ENCODE peak calls at places on chromosomes 3 and 15, in four cellular contexts. J is WTC11, S is HepG2, I is K562. K is an unnamed sample.

GRCh38 chr3:190192087-190192486 is 71.4 kb upstream of the P3H2 start:
- DNase-seq in S (no peak), J (no peak), I (no peak), K (no peak)

GRCh38 chr3:181623924-181624694 is 87.6 kb upstream of the SOX2 start:
- DNase-seq in S (no peak), I (no peak), J (no peak), K (peak; percentile 10)

GRCh38 chr3:17033516-17034168 is 148.9 kb downstream of the PLCL2 start:
- DNase-seq in J (no peak), S (no peak), I (no peak), K (no peak)

GRCh38 chr3:52218454-52218853 is 7.0 kb downstream of the TLR9 start:
- DNase-seq in J (no peak), S (no peak), I (peak; percentile 52), K (no peak)

GRCh38 chr15:41782486-41783271 is 8.4 kb downstream of the MAPKBP1 start:
- DNase-seq in S (no peak), I (no peak), J (no peak), K (no peak)

GRCh38 chr3:5197470-5198312 is 10.2 kb downstream of the EDEM1 start:
- DNase-seq in I (peak; percentile 30), S (no peak), J (no peak), K (no peak)

GRCh38 chr15:29064731-29065130 is 179.0 kb downstream of the APBA2 start:
- DNase-seq in I (no peak), S (no peak), J (no peak), K (no peak)

GRCh38 chr3:10581251-10581650 is 75.9 kb upstream of the ATP2B2 start:
- DNase-seq in J (no peak), I (no peak), S (no peak), K (no peak)

GRCh38 chr3:134607054-134608022 is 43.5 kb downstream of the KY start:
- DNase-seq in S (no peak), I (no peak), J (no peak), K (no peak)

GRCh38 chr3:159322322-159322939 is 520.6 kb downstream of the MFSD1 start:
- DNase-seq in I (peak; percentile 24), J (peak; percentile 83), S (peak; percentile 7), K (peak; percentile 76)

GRCh38 chr15:80183886-80184285 is 31.1 kb downstream of the FAH start:
- DNase-seq in J (no peak), S (no peak), I (no peak), K (peak; percentile 31)

GRCh38 chr3:183502782-183503181 is 52.7 kb downstream of the KLHL6 start:
- DNase-seq in J (no peak), S (no peak), I (no peak), K (no peak)

GRCh38 chr15:25061808-25062550 is 107.2 kb downstream of the SNRPN start:
- DNase-seq in J (no peak), S (no peak), I (no peak), K (no peak)

DNA sequence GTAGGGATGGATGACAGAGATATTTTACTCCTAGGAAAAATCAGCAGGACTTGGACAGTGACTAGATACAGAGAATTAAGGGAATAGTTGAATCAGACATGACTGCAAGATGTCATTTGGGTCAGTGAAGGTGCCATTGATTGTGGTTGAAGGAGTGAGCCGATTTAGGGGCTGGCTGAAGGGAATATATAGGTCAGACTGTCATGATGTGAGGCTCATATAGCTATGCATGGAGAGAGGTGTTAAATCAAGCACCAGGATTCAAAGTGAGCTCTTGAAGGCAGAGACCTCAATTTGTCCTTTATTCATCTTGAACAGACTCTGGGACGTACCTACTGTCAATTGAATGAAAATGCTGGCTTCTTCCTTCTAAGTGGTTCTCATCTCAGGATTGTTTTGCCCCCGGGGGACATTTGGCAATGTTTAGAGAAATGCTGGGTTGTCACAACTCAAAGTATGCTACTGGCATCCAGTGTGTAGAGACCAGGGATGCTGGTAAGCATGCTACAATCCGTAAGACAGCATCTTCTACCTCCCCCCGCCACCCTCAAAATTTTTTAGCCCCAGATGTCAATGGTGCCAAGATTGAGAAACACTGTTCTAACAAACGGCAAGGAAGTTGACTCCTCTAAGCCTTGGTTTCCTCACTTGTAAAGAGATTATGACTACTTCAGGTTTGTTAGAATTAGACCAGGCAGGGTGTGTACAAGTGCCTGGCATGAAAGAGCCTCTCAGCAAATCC is 7.8 kb downstream of the ATP2C1 start:
- DNase-seq in S (no peak), J (no peak), I (no peak), K (no peak)
- TF ChIP-seq ELF4 in S (no peak), J (no peak), I (no peak), K (no peak)

GRCh38 chr3:107988464-107989156 is 102.2 kb downstream of the CD47 start:
- DNase-seq in S (no peak), I (no peak), J (no peak), K (no peak)

GRCh38 chr3:107989651-107990050 is 101.2 kb downstream of the CD47 start:
- DNase-seq in J (no peak), I (no peak), S (no peak), K (no peak)

GRCh38 chr3:107992976-107993684 is 97.7 kb downstream of the CD47 start:
- DNase-seq in J (no peak), S (no peak), I (no peak), K (no peak)

GRCh38 chr3:107990926-107991325 is 99.9 kb downstream of the CD47 start:
- DNase-seq in S (no peak), J (no peak), I (no peak), K (no peak)

DNA sequence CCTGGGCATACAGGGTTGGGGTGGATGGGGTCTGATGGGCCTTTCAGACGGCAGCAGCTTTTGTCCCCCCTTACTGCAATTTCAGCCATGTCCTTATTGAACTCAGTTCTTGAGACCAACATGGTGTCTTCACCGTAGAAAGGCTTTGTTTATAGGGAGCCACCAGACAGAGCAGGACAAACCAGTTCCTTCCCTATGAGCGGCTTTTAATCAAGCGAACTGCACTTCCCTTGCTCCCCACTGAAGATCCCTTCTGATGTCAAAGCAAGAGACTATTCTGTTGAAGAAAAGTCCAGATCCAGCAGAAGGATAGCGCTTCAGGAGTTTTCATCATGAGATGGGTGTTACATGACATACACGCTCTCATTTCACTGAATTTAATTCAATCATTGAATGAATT is 100.4 kb downstream of the CD47 start:
- DNase-seq in S (no peak), J (no peak), I (no peak), K (no peak)
- TF ChIP-seq ELF4 in S (no peak), J (no peak), I (no peak), K (no peak)

GRCh38 chr3:124126446-124127017 is 134.6 kb upstream of the ROPN1 start:
- DNase-seq in I (no peak), S (no peak), J (no peak), K (no peak)
- TF ChIP-seq ELF4 in I (no peak), S (no peak), J (no peak), K (no peak)

DNA sequence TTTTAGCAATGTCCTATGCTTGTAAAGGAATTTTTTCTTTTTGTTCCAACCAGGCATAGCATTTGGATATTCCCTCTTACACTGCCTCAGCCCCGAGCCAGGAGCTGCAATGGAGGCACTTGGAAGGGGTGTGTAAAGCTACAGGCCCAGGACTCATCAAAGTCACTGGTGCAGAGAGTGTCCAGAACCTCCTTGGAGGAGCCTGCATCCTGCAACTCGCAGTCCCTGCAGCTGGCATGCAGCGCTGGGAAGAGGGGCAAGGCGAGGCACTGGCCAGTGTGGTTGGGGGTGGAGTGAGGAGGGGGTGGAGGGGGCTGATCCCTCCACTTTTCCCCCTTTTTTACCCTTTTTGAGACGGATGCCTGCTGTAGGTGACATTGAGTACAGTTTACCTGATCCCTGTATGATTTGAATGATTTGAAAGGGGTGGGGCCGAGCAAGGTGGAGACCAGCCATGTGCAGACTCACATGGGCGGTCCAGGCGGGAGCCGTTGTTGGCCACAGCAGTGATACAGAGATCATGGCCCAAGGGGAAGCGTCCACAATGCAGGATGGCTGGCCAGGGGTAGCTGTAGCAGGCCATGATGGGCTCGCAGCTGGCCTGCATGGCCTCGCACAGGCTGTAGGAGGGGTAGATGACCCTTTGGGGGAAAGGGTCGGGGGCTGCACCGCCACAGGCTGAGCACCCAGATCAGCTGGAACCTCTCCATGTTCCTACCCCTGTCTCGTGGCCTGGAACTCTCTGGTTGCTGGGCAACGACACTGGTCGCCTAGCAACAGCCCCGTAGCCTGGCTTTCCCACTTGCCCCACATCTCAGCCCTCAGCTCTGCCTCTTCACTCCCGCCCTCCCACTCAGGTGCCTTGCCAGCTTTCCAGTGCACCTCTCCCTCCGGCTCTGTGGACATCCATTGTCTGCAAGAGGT is 7.9 kb downstream of the P4HTM start:
- DNase-seq in J (peak; percentile 65), I (no peak), S (no peak), K (no peak)
- TF ChIP-seq ELF4 in J (no peak), I (no peak), S (no peak), K (no peak)

GRCh38 chr3:44477312-44478030 is at the start of gene ZNF445:
- DNase-seq in I (peak; percentile 96), S (peak; percentile 67), J (peak; percentile 81), K (peak; percentile 88)

GRCh38 chr3:44478606-44479094 is 1.2 kb upstream of the ZNF445 start:
- DNase-seq in I (no peak), S (peak; percentile 75), J (no peak), K (no peak)

GRCh38 chr3:44478055-44478468 is 592 bp upstream of the ZNF445 start:
- DNase-seq in I (no peak), J (no peak), S (peak; percentile 24), K (no peak)

GRCh38 chr3:44476963-44477311 is 533 bp downstream of the ZNF445 start:
- DNase-seq in I (no peak), J (no peak), S (no peak), K (no peak)

DNA sequence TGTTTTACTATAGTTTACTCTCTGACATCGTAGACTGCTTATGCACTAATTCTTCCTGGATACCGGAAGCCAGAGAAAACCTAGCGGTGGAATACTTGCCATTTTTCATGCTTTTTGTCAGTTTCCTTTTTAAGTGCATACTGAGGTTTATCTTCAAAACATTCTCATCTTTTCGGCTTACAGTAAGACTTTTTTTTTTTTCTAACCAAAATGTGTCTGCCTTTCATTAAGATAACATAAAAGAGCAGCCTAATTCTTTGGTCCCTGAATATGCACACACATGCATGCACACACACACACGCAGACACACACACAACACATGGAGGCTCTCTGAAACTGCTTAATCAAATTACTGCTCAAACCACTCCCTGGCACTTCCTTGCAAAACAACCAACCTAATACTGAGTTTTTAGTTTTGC is 1.3 kb downstream of the ZNF445 start:
- DNase-seq in I (no peak), S (no peak), J (no peak), K (no peak)
- TF ChIP-seq ELF4 in I (no peak), S (no peak), J (no peak), K (no peak)

DNA sequence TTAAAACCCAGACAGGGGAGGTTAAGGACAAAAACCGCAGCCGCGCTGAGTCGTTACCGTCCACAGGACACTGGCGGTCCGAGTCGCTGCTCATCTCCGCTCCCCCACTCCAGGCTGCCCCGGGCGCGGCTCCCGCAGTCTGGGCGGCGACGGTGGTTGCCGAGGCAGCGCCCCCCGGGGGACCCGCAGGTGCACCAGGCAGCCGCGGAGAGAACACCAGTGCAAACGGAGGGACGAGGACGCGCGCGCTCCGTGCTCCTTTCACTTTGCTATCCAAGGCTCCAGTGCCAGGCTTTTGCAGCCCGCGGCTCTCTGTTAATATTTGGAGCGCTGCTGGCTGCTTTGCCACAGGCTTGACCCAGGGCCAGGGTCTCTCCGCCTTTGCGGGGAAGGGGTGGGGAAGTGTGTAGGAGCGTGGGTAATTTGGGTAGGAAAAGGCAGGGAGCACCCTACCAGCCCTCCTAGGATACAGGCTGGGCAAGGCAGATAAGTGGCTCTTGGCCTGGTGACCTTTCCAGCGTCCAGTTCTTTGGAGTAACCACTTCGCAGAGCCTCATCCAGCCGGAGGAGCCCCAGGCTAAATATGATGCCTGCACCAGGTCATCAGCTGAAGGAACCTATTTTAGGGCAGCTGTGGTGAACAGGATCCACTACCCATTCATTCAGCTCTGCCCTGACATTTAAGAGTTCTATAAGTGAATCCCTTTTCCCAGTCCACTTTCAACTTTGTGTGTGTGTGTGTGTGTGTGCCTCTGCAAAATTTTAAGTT is at the start of gene GADL1:
- DNase-seq in J (peak; percentile 68), I (peak; percentile 4), S (no peak), K (peak; percentile 46)
- TF ChIP-seq ELF4 in J (no peak), I (no peak), S (no peak), K (no peak)